ENCODE peak calls at places on chromosome 19, in six cellular contexts. One of them, this sample, is unnamed.

GRCh38 chr19:8017808-8018207 is 12.4 kb upstream of the ELAVL1 start:
- DNase-seq in HepG2: peak
- DNase-seq in endothelial cell of umbilical vein: no peak
- DNase-seq in K562: peak
- DNase-seq in NB4: peak
- DNase-seq in GM12878: no peak
- DNase-seq in this sample: no peak

GRCh38 chr19:43555185-43555770 is 20.0 kb downstream of the XRCC1 start:
- DNase-seq in K562: peak
- DNase-seq in HepG2: peak
- DNase-seq in GM12878: no peak
- DNase-seq in endothelial cell of umbilical vein: peak
- DNase-seq in NB4: peak
- DNase-seq in this sample: peak

GRCh38 chr19:17577698-17578097 is 22.2 kb downstream of the COLGALT1 start:
- DNase-seq in endothelial cell of umbilical vein: no peak
- DNase-seq in NB4: no peak
- DNase-seq in GM12878: no peak
- DNase-seq in K562: no peak
- DNase-seq in HepG2: no peak
- DNase-seq in this sample: no peak

GRCh38 chr19:32822916-32823746 is 46.4 kb downstream of the SLC7A9 start:
- DNase-seq in endothelial cell of umbilical vein: no peak
- DNase-seq in NB4: no peak
- DNase-seq in GM12878: no peak
- DNase-seq in K562: no peak
- DNase-seq in HepG2: no peak
- DNase-seq in this sample: no peak

GRCh38 chr19:33339750-33340029 is 33.8 kb upstream of the CEBPG start:
- DNase-seq in GM12878: no peak
- DNase-seq in K562: no peak
- DNase-seq in endothelial cell of umbilical vein: no peak
- DNase-seq in HepG2: no peak
- DNase-seq in NB4: no peak
- DNase-seq in this sample: no peak

GRCh38 chr19:13864223-13864512 is 12.8 kb upstream of the NANOS3 start:
- DNase-seq in K562: no peak
- DNase-seq in HepG2: no peak
- DNase-seq in GM12878: no peak
- DNase-seq in endothelial cell of umbilical vein: no peak
- DNase-seq in NB4: no peak
- DNase-seq in this sample: no peak

GRCh38 chr19:16883518-16883917 is 5.3 kb upstream of the F2RL3 start:
- DNase-seq in GM12878: no peak
- DNase-seq in NB4: no peak
- DNase-seq in endothelial cell of umbilical vein: no peak
- DNase-seq in HepG2: no peak
- DNase-seq in K562: no peak
- DNase-seq in this sample: no peak

GRCh38 chr19:55116232-55117062 is 990 bp downstream of the PPP1R12C start:
- DNase-seq in GM12878: no peak
- DNase-seq in K562: peak
- DNase-seq in endothelial cell of umbilical vein: peak
- DNase-seq in HepG2: peak
- DNase-seq in NB4: peak
- DNase-seq in this sample: peak

GRCh38 chr19:4173479-4174211 is 8.7 kb downstream of the SIRT6 start:
- DNase-seq in endothelial cell of umbilical vein: no peak
- DNase-seq in GM12878: no peak
- DNase-seq in K562: no peak
- DNase-seq in NB4: no peak
- DNase-seq in HepG2: no peak
- DNase-seq in this sample: no peak

GRCh38 chr19:42488783-42489521 is 39.3 kb downstream of the CEACAM1 start:
- DNase-seq in K562: no peak
- DNase-seq in endothelial cell of umbilical vein: no peak
- DNase-seq in HepG2: peak
- DNase-seq in NB4: no peak
- DNase-seq in GM12878: no peak
- DNase-seq in this sample: no peak

GRCh38 chr19:12834976-12835757 is 788 bp upstream of the RTBDN start:
- DNase-seq in K562: peak
- DNase-seq in endothelial cell of umbilical vein: no peak
- DNase-seq in NB4: no peak
- DNase-seq in HepG2: no peak
- DNase-seq in GM12878: no peak
- DNase-seq in this sample: no peak

GRCh38 chr19:18964121-18964520 is 23.1 kb upstream of the HOMER3 start:
- DNase-seq in endothelial cell of umbilical vein: no peak
- DNase-seq in GM12878: no peak
- DNase-seq in NB4: no peak
- DNase-seq in K562: no peak
- DNase-seq in HepG2: no peak
- DNase-seq in this sample: no peak

GRCh38 chr19:18969953-18970659 is 29.1 kb upstream of the HOMER3 start:
- DNase-seq in K562: no peak
- DNase-seq in HepG2: no peak
- DNase-seq in endothelial cell of umbilical vein: no peak
- DNase-seq in NB4: peak
- DNase-seq in GM12878: no peak
- DNase-seq in this sample: no peak

GRCh38 chr19:18961767-18962423 is 20.9 kb upstream of the HOMER3 start:
- DNase-seq in NB4: no peak
- DNase-seq in GM12878: no peak
- DNase-seq in K562: peak
- DNase-seq in HepG2: peak
- DNase-seq in endothelial cell of umbilical vein: no peak
- DNase-seq in this sample: no peak

GRCh38 chr19:18967358-18968146 is 26.5 kb upstream of the HOMER3 start:
- DNase-seq in NB4: peak
- DNase-seq in K562: no peak
- DNase-seq in HepG2: no peak
- DNase-seq in GM12878: no peak
- DNase-seq in endothelial cell of umbilical vein: peak
- DNase-seq in this sample: no peak

GRCh38 chr19:18966304-18966703 is 25.3 kb upstream of the HOMER3 start:
- DNase-seq in HepG2: no peak
- DNase-seq in NB4: peak
- DNase-seq in K562: no peak
- DNase-seq in endothelial cell of umbilical vein: no peak
- DNase-seq in GM12878: no peak
- DNase-seq in this sample: no peak
- TF ChIP-seq MYC in HepG2: no peak
- TF ChIP-seq MYC in NB4: no peak
- TF ChIP-seq MYC in K562: no peak
- TF ChIP-seq MYC in endothelial cell of umbilical vein: no peak
- TF ChIP-seq MYC in GM12878: no peak
- TF ChIP-seq MYC in this sample: no peak

DNA sequence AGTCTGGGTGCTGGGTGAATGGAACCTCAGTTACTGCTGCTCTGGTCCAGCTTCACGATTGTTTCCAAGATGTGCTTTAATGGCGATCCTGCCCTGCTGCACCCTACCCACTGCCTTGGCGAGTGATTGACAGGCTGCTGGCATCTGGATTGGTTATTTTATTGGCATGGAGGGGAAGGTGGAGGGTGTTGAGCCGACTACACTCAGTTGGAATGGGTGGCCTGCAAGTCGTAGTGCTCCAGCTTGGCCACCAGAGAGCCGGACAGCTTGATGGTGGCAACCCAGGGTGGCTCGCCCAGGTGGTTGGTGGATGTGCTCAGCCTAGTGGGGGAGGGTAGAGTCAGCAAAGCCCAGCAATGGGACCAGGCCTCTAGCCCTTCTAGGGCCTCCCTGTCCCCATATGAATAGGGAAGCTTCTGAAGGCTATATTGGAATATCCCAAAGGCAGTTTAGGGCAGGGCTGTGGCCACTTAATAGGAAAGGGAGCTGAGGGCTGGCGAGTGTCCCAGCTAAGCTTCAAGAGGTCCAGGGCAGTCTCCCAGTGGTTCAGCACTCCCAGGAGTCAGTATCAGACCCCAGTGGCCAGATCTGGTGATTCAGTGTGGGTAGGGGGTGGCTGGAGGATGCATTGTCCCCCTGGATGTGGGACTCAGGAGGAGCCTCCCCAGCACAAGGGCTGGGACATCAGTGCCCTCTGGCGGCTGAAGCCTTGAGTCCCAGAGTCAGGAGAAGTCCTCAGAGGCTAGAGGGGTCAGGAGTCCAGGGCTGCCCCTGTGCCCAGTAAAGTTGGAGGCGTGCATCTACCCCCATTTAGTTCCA is 3.4 kb downstream of the GGN start:
- DNase-seq in endothelial cell of umbilical vein: no peak
- DNase-seq in K562: peak
- DNase-seq in HepG2: peak
- DNase-seq in GM12878: no peak
- DNase-seq in NB4: no peak
- DNase-seq in this sample: peak
- TF ChIP-seq MYC in endothelial cell of umbilical vein: no peak
- TF ChIP-seq MYC in K562: no peak
- TF ChIP-seq MYC in HepG2: no peak
- TF ChIP-seq MYC in GM12878: no peak
- TF ChIP-seq MYC in NB4: no peak
- TF ChIP-seq MYC in this sample: no peak

GRCh38 chr19:28960986-28961705 is 251.8 kb downstream of the UQCRFS1 start:
- DNase-seq in HepG2: no peak
- DNase-seq in GM12878: no peak
- DNase-seq in NB4: no peak
- DNase-seq in K562: no peak
- DNase-seq in endothelial cell of umbilical vein: no peak
- DNase-seq in this sample: no peak

GRCh38 chr19:28960586-28960985 is 252.4 kb downstream of the UQCRFS1 start:
- DNase-seq in NB4: no peak
- DNase-seq in endothelial cell of umbilical vein: no peak
- DNase-seq in HepG2: no peak
- DNase-seq in GM12878: no peak
- DNase-seq in K562: no peak
- DNase-seq in this sample: no peak

GRCh38 chr19:28963481-28964245 is 249.3 kb downstream of the UQCRFS1 start:
- DNase-seq in HepG2: no peak
- DNase-seq in GM12878: no peak
- DNase-seq in endothelial cell of umbilical vein: no peak
- DNase-seq in NB4: no peak
- DNase-seq in K562: no peak
- DNase-seq in this sample: no peak

GRCh38 chr19:28964500-28964899 is 248.5 kb downstream of the UQCRFS1 start:
- DNase-seq in GM12878: no peak
- DNase-seq in HepG2: no peak
- DNase-seq in NB4: no peak
- DNase-seq in K562: no peak
- DNase-seq in endothelial cell of umbilical vein: no peak
- DNase-seq in this sample: no peak

GRCh38 chr19:28961772-28962500 is 251.0 kb downstream of the UQCRFS1 start:
- DNase-seq in endothelial cell of umbilical vein: no peak
- DNase-seq in HepG2: no peak
- DNase-seq in NB4: no peak
- DNase-seq in K562: no peak
- DNase-seq in GM12878: no peak
- DNase-seq in this sample: no peak
- TF ChIP-seq MYC in endothelial cell of umbilical vein: no peak
- TF ChIP-seq MYC in HepG2: no peak
- TF ChIP-seq MYC in NB4: no peak
- TF ChIP-seq MYC in K562: no peak
- TF ChIP-seq MYC in GM12878: no peak
- TF ChIP-seq MYC in this sample: no peak

DNA sequence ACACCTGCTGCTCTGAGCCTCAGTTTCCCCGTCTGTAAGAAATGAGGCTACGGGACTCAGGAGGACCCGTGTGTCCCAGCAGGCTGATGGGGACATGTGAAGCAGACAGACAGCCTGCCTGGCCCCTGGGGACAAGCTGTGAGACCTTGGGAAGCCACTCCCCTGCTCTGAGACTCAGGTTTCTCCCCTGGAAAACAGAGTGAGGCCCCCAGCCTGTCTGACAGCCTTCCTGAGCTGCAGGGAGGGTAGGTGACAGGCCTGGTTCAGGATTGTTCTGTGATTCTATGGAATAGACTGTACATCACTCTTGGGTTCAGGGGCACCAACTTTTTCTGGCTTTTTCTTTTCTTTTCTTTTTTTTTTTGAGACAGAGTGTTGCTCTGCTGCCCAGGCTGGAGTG is 2.9 kb upstream of the NTF4 start:
- DNase-seq in K562: no peak
- DNase-seq in GM12878: no peak
- DNase-seq in NB4: no peak
- DNase-seq in HepG2: no peak
- DNase-seq in endothelial cell of umbilical vein: no peak
- DNase-seq in this sample: no peak
- TF ChIP-seq MYC in K562: no peak
- TF ChIP-seq MYC in GM12878: no peak
- TF ChIP-seq MYC in NB4: no peak
- TF ChIP-seq MYC in HepG2: no peak
- TF ChIP-seq MYC in endothelial cell of umbilical vein: no peak
- TF ChIP-seq MYC in this sample: no peak

DNA sequence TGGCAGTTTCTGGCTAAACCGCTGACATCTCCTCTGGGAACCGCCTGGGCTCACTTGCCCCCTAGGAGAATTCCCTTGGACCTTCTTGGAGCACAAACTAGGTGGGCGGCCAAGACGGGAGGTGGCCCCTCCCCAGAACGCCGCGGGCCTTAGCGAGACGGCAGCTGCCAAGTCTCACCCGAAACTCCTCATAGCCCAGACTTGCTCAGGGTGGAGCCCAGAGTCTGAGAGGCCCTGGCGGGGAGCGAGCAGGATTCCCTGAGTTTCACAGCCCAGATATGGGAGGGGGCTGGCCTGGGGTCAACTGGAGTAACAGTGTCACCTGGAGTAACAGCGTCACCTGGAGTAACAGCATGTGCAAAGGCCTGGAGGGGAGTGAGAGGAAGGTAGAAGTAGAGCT is 10.1 kb downstream of the TINCR start:
- DNase-seq in NB4: no peak
- DNase-seq in HepG2: no peak
- DNase-seq in GM12878: no peak
- DNase-seq in K562: no peak
- DNase-seq in endothelial cell of umbilical vein: no peak
- DNase-seq in this sample: no peak
- TF ChIP-seq MYC in NB4: no peak
- TF ChIP-seq MYC in HepG2: no peak
- TF ChIP-seq MYC in GM12878: no peak
- TF ChIP-seq MYC in K562: no peak
- TF ChIP-seq MYC in endothelial cell of umbilical vein: no peak
- TF ChIP-seq MYC in this sample: no peak

GRCh38 chr19:30244533-30244932 is 127.7 kb upstream of the ZNF536 start:
- DNase-seq in HepG2: no peak
- DNase-seq in endothelial cell of umbilical vein: no peak
- DNase-seq in K562: no peak
- DNase-seq in NB4: no peak
- DNase-seq in GM12878: no peak
- DNase-seq in this sample: no peak
- TF ChIP-seq MYC in HepG2: no peak
- TF ChIP-seq MYC in endothelial cell of umbilical vein: no peak
- TF ChIP-seq MYC in K562: no peak
- TF ChIP-seq MYC in NB4: no peak
- TF ChIP-seq MYC in GM12878: no peak
- TF ChIP-seq MYC in this sample: no peak

GRCh38 chr19:10226376-10227214 is 4.5 kb downstream of the S1PR2 start:
- DNase-seq in HepG2: no peak
- DNase-seq in GM12878: no peak
- DNase-seq in K562: peak
- DNase-seq in NB4: no peak
- DNase-seq in endothelial cell of umbilical vein: no peak
- DNase-seq in this sample: no peak
- TF ChIP-seq MYC in HepG2: no peak
- TF ChIP-seq MYC in GM12878: no peak
- TF ChIP-seq MYC in K562: no peak
- TF ChIP-seq MYC in NB4: no peak
- TF ChIP-seq MYC in endothelial cell of umbilical vein: no peak
- TF ChIP-seq MYC in this sample: no peak

This sample was measured in A549.